ENCODE peak calls at places on chromosome 1, in four cellular contexts. One of them, this sample, is unnamed.

GRCh38 chr1:205811660-205812059 is 1.3 kb downstream of the SLC41A1 start:
- DNase-seq in fibroblast of villous mesenchyme: peak
- DNase-seq in posterior cingulate gyrus: no peak
- DNase-seq in cardiac fibroblast: no peak
- DNase-seq in this sample: no peak

GRCh38 chr1:180235502-180236239 is 5.6 kb downstream of the LHX4 start:
- DNase-seq in fibroblast of villous mesenchyme: no peak
- DNase-seq in posterior cingulate gyrus: peak
- DNase-seq in cardiac fibroblast: no peak
- DNase-seq in this sample: no peak

GRCh38 chr1:6911974-6912373 is 126.7 kb downstream of the CAMTA1 start:
- DNase-seq in fibroblast of villous mesenchyme: peak
- DNase-seq in posterior cingulate gyrus: no peak
- DNase-seq in cardiac fibroblast: peak
- DNase-seq in this sample: no peak

GRCh38 chr1:88998716-88999115 is 6.3 kb upstream of the KYAT3 start:
- DNase-seq in fibroblast of villous mesenchyme: peak
- DNase-seq in posterior cingulate gyrus: no peak
- DNase-seq in cardiac fibroblast: peak
- DNase-seq in this sample: peak

GRCh38 chr1:36123357-36123756 is 1.7 kb downstream of the COL8A2 start:
- DNase-seq in fibroblast of villous mesenchyme: no peak
- DNase-seq in posterior cingulate gyrus: no peak
- DNase-seq in cardiac fibroblast: no peak
- DNase-seq in this sample: no peak

GRCh38 chr1:94792473-94792875 is 27.7 kb upstream of the SLC44A3 start:
- DNase-seq in fibroblast of villous mesenchyme: peak
- DNase-seq in posterior cingulate gyrus: no peak
- DNase-seq in cardiac fibroblast: peak
- DNase-seq in this sample: no peak

GRCh38 chr1:111219466-111220286 is 7.8 kb upstream of the CHI3L2 start:
- DNase-seq in fibroblast of villous mesenchyme: no peak
- DNase-seq in posterior cingulate gyrus: no peak
- DNase-seq in cardiac fibroblast: no peak
- DNase-seq in this sample: no peak

GRCh38 chr1:20472860-20473711 is 12.9 kb downstream of the CAMK2N1 start:
- DNase-seq in fibroblast of villous mesenchyme: peak
- DNase-seq in posterior cingulate gyrus: no peak
- DNase-seq in cardiac fibroblast: peak
- DNase-seq in this sample: peak

GRCh38 chr1:220338759-220339158 is 66.5 kb upstream of the RAB3GAP2 start:
- DNase-seq in fibroblast of villous mesenchyme: no peak
- DNase-seq in posterior cingulate gyrus: no peak
- DNase-seq in cardiac fibroblast: no peak
- DNase-seq in this sample: no peak

GRCh38 chr1:186102559-186103148 is 272.4 kb downstream of the TPR start:
- DNase-seq in fibroblast of villous mesenchyme: peak
- DNase-seq in posterior cingulate gyrus: no peak
- DNase-seq in cardiac fibroblast: peak
- DNase-seq in this sample: peak

GRCh38 chr1:54934869-54935268 is 45.6 kb upstream of the TMEM61 start:
- DNase-seq in fibroblast of villous mesenchyme: peak
- DNase-seq in posterior cingulate gyrus: no peak
- DNase-seq in cardiac fibroblast: peak
- DNase-seq in this sample: peak

GRCh38 chr1:27366411-27367159 is at the start of gene MAP3K6:
- DNase-seq in fibroblast of villous mesenchyme: peak
- DNase-seq in posterior cingulate gyrus: peak
- DNase-seq in cardiac fibroblast: peak
- DNase-seq in this sample: peak

GRCh38 chr1:82141393-82141792 is 340.7 kb downstream of the ADGRL2 start:
- DNase-seq in fibroblast of villous mesenchyme: no peak
- DNase-seq in posterior cingulate gyrus: no peak
- DNase-seq in cardiac fibroblast: no peak
- DNase-seq in this sample: no peak

GRCh38 chr1:6727535-6727934 is 25.9 kb upstream of the DNAJC11 start:
- DNase-seq in fibroblast of villous mesenchyme: peak
- DNase-seq in posterior cingulate gyrus: no peak
- DNase-seq in cardiac fibroblast: peak
- DNase-seq in this sample: peak

GRCh38 chr1:63041660-63042059 is 257.7 kb downstream of the ATG4C start:
- DNase-seq in fibroblast of villous mesenchyme: no peak
- DNase-seq in posterior cingulate gyrus: no peak
- DNase-seq in cardiac fibroblast: no peak
- DNase-seq in this sample: no peak

GRCh38 chr1:47578862-47579419 is 141.1 kb downstream of the FOXD2 start:
- DNase-seq in fibroblast of villous mesenchyme: no peak
- DNase-seq in posterior cingulate gyrus: no peak
- DNase-seq in cardiac fibroblast: no peak
- DNase-seq in this sample: no peak

GRCh38 chr1:47179023-47179987 is 10.5 kb downstream of the PDZK1IP1 start:
- DNase-seq in fibroblast of villous mesenchyme: peak
- DNase-seq in posterior cingulate gyrus: peak
- DNase-seq in cardiac fibroblast: peak
- DNase-seq in this sample: peak

GRCh38 chr1:197781998-197782718 is 6.9 kb upstream of the DENND1B start:
- DNase-seq in fibroblast of villous mesenchyme: peak
- DNase-seq in posterior cingulate gyrus: no peak
- DNase-seq in cardiac fibroblast: peak
- DNase-seq in this sample: no peak

GRCh38 chr1:2981981-2982614 is 39.2 kb upstream of the ACTRT2 start:
- DNase-seq in fibroblast of villous mesenchyme: no peak
- DNase-seq in posterior cingulate gyrus: peak
- DNase-seq in cardiac fibroblast: no peak
- DNase-seq in this sample: no peak

GRCh38 chr1:115400891-115401290 is 62.8 kb upstream of the NGF start:
- DNase-seq in fibroblast of villous mesenchyme: no peak
- DNase-seq in posterior cingulate gyrus: no peak
- DNase-seq in cardiac fibroblast: no peak
- DNase-seq in this sample: no peak

GRCh38 chr1:34696230-34696629 is 58.6 kb upstream of the GJB5 start:
- DNase-seq in fibroblast of villous mesenchyme: no peak
- DNase-seq in posterior cingulate gyrus: no peak
- DNase-seq in cardiac fibroblast: peak
- DNase-seq in this sample: peak

GRCh38 chr1:64841330-64842065 is 96.6 kb downstream of the RAVER2 start:
- DNase-seq in fibroblast of villous mesenchyme: no peak
- DNase-seq in posterior cingulate gyrus: no peak
- DNase-seq in cardiac fibroblast: peak
- DNase-seq in this sample: no peak

GRCh38 chr1:63701187-63701586 is 72.6 kb upstream of the ROR1 start:
- DNase-seq in fibroblast of villous mesenchyme: no peak
- DNase-seq in posterior cingulate gyrus: no peak
- DNase-seq in cardiac fibroblast: no peak
- DNase-seq in this sample: no peak

GRCh38 chr1:46742069-46742468 is 23.2 kb upstream of the EFCAB14 start:
- DNase-seq in fibroblast of villous mesenchyme: no peak
- DNase-seq in posterior cingulate gyrus: no peak
- DNase-seq in cardiac fibroblast: no peak
- DNase-seq in this sample: no peak